ENCODE peak calls at places on chromosomes 12 and 14, in six cellular contexts. J is A549, I is IMR-90, A is HCT116, T is heart left ventricle, P is HepG2. N is an unnamed sample.

GRCh38 chr12:106774808-106775524 is 484 bp downstream of the RIC8B start:
- DNase-seq in J (no peak), I (no peak), A (no peak), T (no peak), P (no peak), N (no peak)

GRCh38 chr14:52873694-52874093 is 77.2 kb downstream of the FERMT2 start:
- DNase-seq in J (no peak), I (peak; percentile 56), A (no peak), T (no peak), P (no peak), N (peak; percentile 13)

GRCh38 chr12:131895640-131896079 is 1.2 kb downstream of the ULK1 start:
- DNase-seq in J (no peak), I (no peak), A (no peak), T (no peak), P (no peak), N (no peak)

GRCh38 chr14:89249296-89249565 is 167.8 kb downstream of the FOXN3 start:
- DNase-seq in J (no peak), I (peak; percentile 18), A (no peak), T (no peak), P (no peak), N (no peak)

GRCh38 chr14:23202001-23202400 is 18.5 kb upstream of the SLC7A8 start:
- DNase-seq in J (no peak), I (no peak), A (no peak), T (no peak), P (no peak), N (no peak)

GRCh38 chr14:81464253-81465001 is 64.3 kb upstream of the STON2 start:
- DNase-seq in J (peak; percentile 63), I (peak; percentile 64), A (peak; percentile 40), T (no peak), P (peak; percentile 53), N (peak; percentile 60)

GRCh38 chr12:115375188-115375991 is 691.4 kb upstream of the TBX3 start:
- DNase-seq in J (peak; percentile 48), I (peak; percentile 81), A (no peak), T (no peak), P (peak; percentile 28), N (peak; percentile 39)

GRCh38 chr12:43329381-43329780 is 222.6 kb downstream of the ADAMTS20 start:
- DNase-seq in J (no peak), I (peak; percentile 12), A (no peak), T (no peak), P (no peak), N (no peak)

GRCh38 chr12:115337693-115338543 is 653.9 kb upstream of the TBX3 start:
- DNase-seq in J (peak; percentile 94), I (peak; percentile 98), A (peak; percentile 39), T (peak; percentile 51), P (peak; percentile 34), N (no peak)

GRCh38 chr12:53995311-53996187 is 4.4 kb upstream of the HOXC9 start:
- DNase-seq in J (peak; percentile 58), I (no peak), A (no peak), T (peak; percentile 32), P (no peak), N (peak; percentile 90)

GRCh38 chr12:29041621-29042020 is 107.5 kb upstream of the FAR2 start:
- DNase-seq in J (peak; percentile 27), I (peak; percentile 76), A (peak; percentile 36), T (no peak), P (no peak), N (peak; percentile 47)

GRCh38 chr12:57941165-57941894 is at the start of gene ATP23:
- DNase-seq in J (peak; percentile 92), I (peak; percentile 83), A (peak; percentile 81), T (peak; percentile 92), P (peak; percentile 84), N (peak; percentile 99)

GRCh38 chr12:56957229-56958052 is at the start of gene RDH16:
- DNase-seq in J (no peak), I (no peak), A (no peak), T (no peak), P (no peak), N (no peak)

GRCh38 chr12:18160901-18161300 is 70.9 kb upstream of the RERGL start:
- DNase-seq in J (no peak), I (no peak), A (no peak), T (no peak), P (no peak), N (no peak)

GRCh38 chr12:49232940-49233841 is 31.7 kb upstream of the TUBA1C start:
- DNase-seq in J (no peak), I (peak; percentile 56), A (no peak), T (peak; percentile 82), P (peak; percentile 30), N (peak; percentile 91)

GRCh38 chr14:70601162-70601561 is 707 bp upstream of the MED6 start:
- DNase-seq in J (peak; percentile 9), I (peak; percentile 13), A (no peak), T (no peak), P (no peak), N (no peak)

GRCh38 chr12:75208851-75209781 is 523 bp downstream of the KCNC2 start:
- DNase-seq in J (peak; percentile 9), I (peak; percentile 18), A (no peak), T (no peak), P (no peak), N (peak; percentile 25)

GRCh38 chr12:19130224-19131019 is 889 bp downstream of the PLEKHA5 start:
- DNase-seq in J (peak; percentile 19), I (no peak), A (no peak), T (peak; percentile 44), P (no peak), N (peak; percentile 62)

GRCh38 chr12:109550310-109550680 is 23.0 kb downstream of the MMAB start:
- DNase-seq in J (no peak), I (no peak), A (no peak), T (no peak), P (no peak), N (no peak)

GRCh38 chr14:64654072-64654899 is 49.9 kb upstream of the PLEKHG3 start:
- DNase-seq in J (peak; percentile 78), I (peak; percentile 96), A (no peak), T (no peak), P (peak; percentile 60), N (peak; percentile 85)
- TF ChIP-seq POLR2A in J (no peak), I (peak; percentile 33), A (no peak), T (no peak), P (no peak), N (no peak)

DNA sequence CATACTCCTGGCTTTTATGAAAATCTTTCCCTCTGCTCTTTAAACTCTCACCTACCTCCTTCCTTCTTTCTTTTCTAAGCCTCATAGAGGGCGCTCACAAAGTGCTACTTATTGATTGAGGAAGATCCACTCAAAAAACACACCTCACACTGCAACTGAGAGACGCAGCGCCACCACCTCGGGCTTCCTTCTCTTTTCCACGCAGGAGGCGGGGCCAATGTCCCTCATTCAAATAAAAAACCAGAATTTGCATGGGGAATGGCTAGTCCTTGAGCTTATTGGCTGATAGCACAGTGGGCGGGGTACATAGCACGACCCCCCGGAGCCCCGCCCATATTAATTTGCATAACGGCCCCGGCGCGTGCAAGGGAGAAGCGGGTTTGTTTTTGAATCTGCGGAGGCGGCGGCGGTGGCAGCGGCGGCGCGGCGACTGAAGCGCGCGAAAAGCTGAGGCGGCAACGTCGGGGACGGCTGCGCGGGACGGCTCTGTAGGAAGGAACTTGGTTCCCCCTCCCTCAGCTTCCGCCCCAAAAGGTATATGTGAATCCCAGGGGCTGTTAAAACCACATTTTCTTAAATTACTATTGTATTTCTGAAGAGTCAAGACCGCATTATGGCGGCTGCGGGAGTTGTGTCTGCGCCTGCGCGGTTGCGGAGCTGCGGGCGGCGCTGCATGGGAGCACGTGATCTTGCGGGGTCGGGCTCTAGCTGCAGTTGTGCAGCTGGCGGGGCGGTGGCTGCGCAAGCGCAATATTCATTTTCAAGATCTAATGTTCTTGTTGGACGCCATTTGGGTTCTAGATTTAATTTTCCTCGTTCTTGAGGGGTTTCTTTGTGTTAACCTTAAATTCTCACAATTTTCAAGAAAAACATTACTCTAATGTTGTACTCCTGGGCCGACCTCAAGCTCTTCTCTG is at the start of gene ATF7IP:
- DNase-seq in J (peak; percentile 99), I (peak; percentile 96), A (peak; percentile 90), T (peak; percentile 96), P (peak; percentile 29), N (peak; percentile 98)
- TF ChIP-seq POLR2A in J (peak; percentile 77), I (peak; percentile 74), A (no peak), T (peak; percentile 85), P (no peak), N (peak; percentile 63)

GRCh38 chr12:6950401-6950801 is 755 bp upstream of the PTPN6 start:
- DNase-seq in J (no peak), I (no peak), A (no peak), T (peak; percentile 9), P (no peak), N (peak; percentile 60)

GRCh38 chr12:6952860-6953416 is 1.8 kb downstream of the PTPN6 start:
- DNase-seq in J (no peak), I (no peak), A (no peak), T (no peak), P (no peak), N (no peak)

GRCh38 chr12:6952121-6952859 is 1.1 kb downstream of the PTPN6 start:
- DNase-seq in J (no peak), I (no peak), A (no peak), T (peak; percentile 24), P (no peak), N (no peak)

GRCh38 chr12:6951551-6952120 is 480 bp downstream of the PTPN6 start:
- DNase-seq in J (no peak), I (no peak), A (no peak), T (no peak), P (no peak), N (no peak)

DNA sequence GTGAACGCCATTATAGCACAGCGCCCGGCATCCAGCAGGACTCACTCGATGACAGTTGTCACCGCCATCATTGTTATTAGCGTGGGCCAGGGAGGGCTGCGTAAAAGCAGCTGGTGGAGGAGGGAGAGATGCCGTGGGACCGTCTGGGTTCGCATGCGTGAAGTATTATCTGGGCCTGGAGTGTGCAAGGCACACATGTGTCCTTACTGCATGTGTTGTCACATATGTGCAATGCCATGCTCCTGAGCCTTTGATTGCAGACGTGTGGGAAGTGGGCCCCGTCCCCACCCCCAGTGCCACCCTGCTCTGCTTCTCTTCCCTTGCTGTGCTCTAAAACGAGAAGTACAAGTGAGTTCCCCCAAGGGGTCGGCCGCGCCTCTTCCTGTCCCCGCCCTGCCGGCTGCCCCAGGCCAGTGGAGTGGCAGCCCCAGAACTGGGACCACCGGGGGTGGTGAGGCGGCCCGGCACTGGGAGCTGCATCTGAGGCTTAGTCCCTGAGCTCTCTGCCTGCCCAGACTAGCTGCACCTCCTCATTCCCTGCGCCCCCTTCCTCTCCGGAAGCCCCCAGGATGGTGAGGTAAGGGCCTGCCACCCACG is at the start of gene PTPN6:
- DNase-seq in J (no peak), I (no peak), A (no peak), T (peak; percentile 79), P (no peak), N (peak; percentile 90)
- TF ChIP-seq POLR2A in J (no peak), I (no peak), A (no peak), T (no peak), P (no peak), N (peak; percentile 80)

DNA sequence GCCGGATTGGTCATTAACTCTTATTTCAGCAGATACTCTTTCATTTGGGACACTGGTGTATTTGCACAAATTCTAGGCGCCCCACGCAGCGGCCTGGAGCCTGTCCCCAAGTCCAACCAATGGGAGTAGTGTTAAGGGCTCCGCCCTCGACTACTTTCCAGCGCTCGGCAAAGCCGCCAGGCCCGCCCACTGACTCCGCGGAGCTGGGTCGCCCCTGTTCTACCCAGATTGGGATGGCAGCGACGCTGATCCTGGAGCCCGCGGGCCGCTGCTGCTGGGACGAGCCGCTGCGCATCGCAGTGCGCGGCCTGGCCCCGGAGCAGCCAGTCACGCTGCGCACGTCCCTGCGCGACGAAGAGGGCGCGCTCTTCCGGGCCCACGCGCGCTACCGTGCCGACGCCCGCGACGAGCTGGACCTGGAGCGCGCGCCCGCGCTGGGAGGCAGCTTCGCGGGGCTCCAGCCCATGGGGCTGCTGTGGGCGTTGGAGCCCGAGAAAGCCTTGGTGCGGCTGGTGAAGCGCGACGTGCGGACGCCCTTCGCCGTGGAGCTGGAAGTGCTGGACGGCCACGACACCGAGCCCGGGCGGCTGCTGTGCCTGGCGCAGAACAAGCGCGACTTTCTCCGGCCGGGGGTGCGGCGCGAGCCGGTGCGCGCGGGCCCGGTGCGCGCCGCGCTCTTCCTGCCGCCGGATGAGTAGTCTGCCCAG is at the start of gene ACOT6:
- DNase-seq in J (peak; percentile 83), I (peak; percentile 64), A (peak; percentile 19), T (peak; percentile 78), P (peak; percentile 79), N (peak; percentile 62)
- TF ChIP-seq POLR2A in J (peak; percentile 72), I (no peak), A (no peak), T (no peak), P (peak; percentile 52), N (no peak)